ENCODE peak calls at places on chromosomes 16 and 17, in ten cellular contexts. One of them, this sample, is unnamed.

GRCh38 chr17:1997587-1998425 is 27.3 kb downstream of the RTN4RL1 start:
- DNase-seq in cardiac muscle cell: peak
- DNase-seq in Ammon's horn: no peak
- DNase-seq in upper lobe of right lung: peak
- DNase-seq in brain microvascular endothelial cell: no peak
- DNase-seq in A549: peak
- DNase-seq in MM.1S: no peak
- DNase-seq in HTR-8/SVneo: no peak
- DNase-seq in pulmonary artery endothelial cell: no peak
- DNase-seq in activated CD4-positive, CD25-positive, alpha-beta regulatory T cell: no peak
- DNase-seq in this sample: no peak

GRCh38 chr17:1275205-1275961 is 4.1 kb upstream of the TRARG1 start:
- DNase-seq in cardiac muscle cell: no peak
- DNase-seq in Ammon's horn: no peak
- DNase-seq in upper lobe of right lung: no peak
- DNase-seq in brain microvascular endothelial cell: no peak
- DNase-seq in A549: no peak
- DNase-seq in MM.1S: no peak
- DNase-seq in HTR-8/SVneo: no peak
- DNase-seq in pulmonary artery endothelial cell: no peak
- DNase-seq in activated CD4-positive, CD25-positive, alpha-beta regulatory T cell: no peak
- DNase-seq in this sample: no peak

GRCh38 chr16:29857133-29857760 is 5.8 kb downstream of the CDIPT start:
- DNase-seq in cardiac muscle cell: no peak
- DNase-seq in Ammon's horn: no peak
- DNase-seq in upper lobe of right lung: no peak
- DNase-seq in brain microvascular endothelial cell: peak
- DNase-seq in A549: no peak
- DNase-seq in MM.1S: no peak
- DNase-seq in HTR-8/SVneo: no peak
- DNase-seq in pulmonary artery endothelial cell: no peak
- DNase-seq in activated CD4-positive, CD25-positive, alpha-beta regulatory T cell: no peak
- DNase-seq in this sample: peak

GRCh38 chr17:66667491-66668030 is 167.4 kb upstream of the CACNG5 start:
- DNase-seq in cardiac muscle cell: no peak
- DNase-seq in Ammon's horn: no peak
- DNase-seq in upper lobe of right lung: no peak
- DNase-seq in brain microvascular endothelial cell: no peak
- DNase-seq in A549: no peak
- DNase-seq in MM.1S: no peak
- DNase-seq in HTR-8/SVneo: no peak
- DNase-seq in pulmonary artery endothelial cell: no peak
- DNase-seq in activated CD4-positive, CD25-positive, alpha-beta regulatory T cell: no peak
- DNase-seq in this sample: no peak

GRCh38 chr17:16662936-16663335 is 9.3 kb upstream of the ZNF624 start:
- DNase-seq in cardiac muscle cell: no peak
- DNase-seq in Ammon's horn: no peak
- DNase-seq in upper lobe of right lung: no peak
- DNase-seq in brain microvascular endothelial cell: no peak
- DNase-seq in A549: no peak
- DNase-seq in MM.1S: no peak
- DNase-seq in HTR-8/SVneo: no peak
- DNase-seq in pulmonary artery endothelial cell: no peak
- DNase-seq in activated CD4-positive, CD25-positive, alpha-beta regulatory T cell: no peak
- DNase-seq in this sample: peak

GRCh38 chr16:59573528-59574271 is 839.6 kb upstream of the GOT2 start:
- DNase-seq in cardiac muscle cell: no peak
- DNase-seq in Ammon's horn: no peak
- DNase-seq in upper lobe of right lung: no peak
- DNase-seq in brain microvascular endothelial cell: peak
- DNase-seq in A549: peak
- DNase-seq in MM.1S: no peak
- DNase-seq in HTR-8/SVneo: peak
- DNase-seq in pulmonary artery endothelial cell: no peak
- DNase-seq in activated CD4-positive, CD25-positive, alpha-beta regulatory T cell: no peak
- DNase-seq in this sample: peak

GRCh38 chr17:64281962-64282752 is 19.1 kb upstream of the TEX2 start:
- DNase-seq in cardiac muscle cell: peak
- DNase-seq in Ammon's horn: peak
- DNase-seq in upper lobe of right lung: no peak
- DNase-seq in brain microvascular endothelial cell: peak
- DNase-seq in A549: peak
- DNase-seq in MM.1S: peak
- DNase-seq in HTR-8/SVneo: peak
- DNase-seq in pulmonary artery endothelial cell: peak
- DNase-seq in activated CD4-positive, CD25-positive, alpha-beta regulatory T cell: peak
- DNase-seq in this sample: peak

GRCh38 chr16:24858219-24859041 is 12.7 kb downstream of the SLC5A11 start:
- DNase-seq in cardiac muscle cell: peak
- DNase-seq in Ammon's horn: peak
- DNase-seq in upper lobe of right lung: peak
- DNase-seq in brain microvascular endothelial cell: peak
- DNase-seq in A549: peak
- DNase-seq in MM.1S: peak
- DNase-seq in HTR-8/SVneo: peak
- DNase-seq in pulmonary artery endothelial cell: no peak
- DNase-seq in activated CD4-positive, CD25-positive, alpha-beta regulatory T cell: peak
- DNase-seq in this sample: peak

GRCh38 chr17:41734139-41734948 is at the start of gene HAP1:
- DNase-seq in cardiac muscle cell: peak
- DNase-seq in Ammon's horn: peak
- DNase-seq in upper lobe of right lung: peak
- DNase-seq in brain microvascular endothelial cell: peak
- DNase-seq in A549: peak
- DNase-seq in MM.1S: peak
- DNase-seq in HTR-8/SVneo: peak
- DNase-seq in pulmonary artery endothelial cell: no peak
- DNase-seq in activated CD4-positive, CD25-positive, alpha-beta regulatory T cell: no peak
- DNase-seq in this sample: peak

GRCh38 chr16:66649636-66650205 is 45.2 kb downstream of the CMTM3 start:
- DNase-seq in cardiac muscle cell: no peak
- DNase-seq in Ammon's horn: no peak
- DNase-seq in upper lobe of right lung: no peak
- DNase-seq in brain microvascular endothelial cell: no peak
- DNase-seq in A549: no peak
- DNase-seq in MM.1S: no peak
- DNase-seq in HTR-8/SVneo: no peak
- DNase-seq in pulmonary artery endothelial cell: no peak
- DNase-seq in activated CD4-positive, CD25-positive, alpha-beta regulatory T cell: no peak
- DNase-seq in this sample: no peak

GRCh38 chr16:21057875-21058274 is 92.8 kb downstream of the DNAH3 start:
- DNase-seq in cardiac muscle cell: no peak
- DNase-seq in Ammon's horn: no peak
- DNase-seq in upper lobe of right lung: no peak
- DNase-seq in brain microvascular endothelial cell: no peak
- DNase-seq in A549: no peak
- DNase-seq in MM.1S: no peak
- DNase-seq in HTR-8/SVneo: no peak
- DNase-seq in pulmonary artery endothelial cell: no peak
- DNase-seq in activated CD4-positive, CD25-positive, alpha-beta regulatory T cell: no peak
- DNase-seq in this sample: no peak

GRCh38 chr17:31674717-31675349 is 184.2 kb downstream of the COPRS start:
- DNase-seq in cardiac muscle cell: no peak
- DNase-seq in Ammon's horn: no peak
- DNase-seq in upper lobe of right lung: no peak
- DNase-seq in brain microvascular endothelial cell: peak
- DNase-seq in A549: no peak
- DNase-seq in MM.1S: no peak
- DNase-seq in HTR-8/SVneo: no peak
- DNase-seq in pulmonary artery endothelial cell: no peak
- DNase-seq in activated CD4-positive, CD25-positive, alpha-beta regulatory T cell: no peak
- DNase-seq in this sample: peak

GRCh38 chr16:68640972-68641371 is 4.1 kb upstream of the CDH3 start:
- DNase-seq in cardiac muscle cell: no peak
- DNase-seq in Ammon's horn: no peak
- DNase-seq in upper lobe of right lung: no peak
- DNase-seq in brain microvascular endothelial cell: peak
- DNase-seq in A549: no peak
- DNase-seq in MM.1S: no peak
- DNase-seq in HTR-8/SVneo: no peak
- DNase-seq in pulmonary artery endothelial cell: no peak
- DNase-seq in activated CD4-positive, CD25-positive, alpha-beta regulatory T cell: no peak
- DNase-seq in this sample: no peak

GRCh38 chr16:3187798-3188674 is at the start of gene OR1F1:
- DNase-seq in cardiac muscle cell: peak
- DNase-seq in Ammon's horn: no peak
- DNase-seq in upper lobe of right lung: no peak
- DNase-seq in brain microvascular endothelial cell: peak
- DNase-seq in A549: peak
- DNase-seq in MM.1S: peak
- DNase-seq in HTR-8/SVneo: peak
- DNase-seq in pulmonary artery endothelial cell: no peak
- DNase-seq in activated CD4-positive, CD25-positive, alpha-beta regulatory T cell: no peak
- DNase-seq in this sample: peak

GRCh38 chr17:77729587-77729986 is 228.9 kb upstream of the TNRC6C start:
- DNase-seq in cardiac muscle cell: no peak
- DNase-seq in Ammon's horn: no peak
- DNase-seq in upper lobe of right lung: no peak
- DNase-seq in brain microvascular endothelial cell: no peak
- DNase-seq in A549: no peak
- DNase-seq in MM.1S: peak
- DNase-seq in HTR-8/SVneo: no peak
- DNase-seq in pulmonary artery endothelial cell: no peak
- DNase-seq in activated CD4-positive, CD25-positive, alpha-beta regulatory T cell: no peak
- DNase-seq in this sample: no peak

GRCh38 chr16:80040413-80040812 is 439.9 kb upstream of the MAF start:
- DNase-seq in cardiac muscle cell: no peak
- DNase-seq in Ammon's horn: no peak
- DNase-seq in upper lobe of right lung: no peak
- DNase-seq in brain microvascular endothelial cell: no peak
- DNase-seq in A549: no peak
- DNase-seq in MM.1S: no peak
- DNase-seq in HTR-8/SVneo: no peak
- DNase-seq in pulmonary artery endothelial cell: no peak
- DNase-seq in activated CD4-positive, CD25-positive, alpha-beta regulatory T cell: no peak
- DNase-seq in this sample: no peak

GRCh38 chr16:89381788-89382187 is 108.6 kb downstream of the ANKRD11 start:
- DNase-seq in cardiac muscle cell: no peak
- DNase-seq in Ammon's horn: no peak
- DNase-seq in upper lobe of right lung: no peak
- DNase-seq in brain microvascular endothelial cell: no peak
- DNase-seq in A549: no peak
- DNase-seq in MM.1S: no peak
- DNase-seq in HTR-8/SVneo: no peak
- DNase-seq in pulmonary artery endothelial cell: no peak
- DNase-seq in activated CD4-positive, CD25-positive, alpha-beta regulatory T cell: no peak
- DNase-seq in this sample: no peak